ENCODE peak calls at places on chromosomes 2 and 18, in six cellular contexts. S, B, E, I, W and A are unnamed samples.

GRCh38 chr2:197028230-197028629 is 101.7 kb upstream of the PGAP1 start:
- DNase-seq in S (peak; percentile 26), B (no peak), E (no peak), I (no peak), W (no peak), A (peak; percentile 72)

GRCh38 chr2:235217814-235218213 is 266.0 kb downstream of the SH3BP4 start:
- DNase-seq in S (peak; percentile 20), B (no peak), E (no peak), I (no peak), W (no peak), A (no peak)

GRCh38 chr2:239882335-239882734 is 142.8 kb downstream of the NDUFA10 start:
- DNase-seq in S (peak; percentile 41), B (no peak), E (peak; percentile 60), I (no peak), W (peak; percentile 40), A (peak; percentile 55)

GRCh38 chr2:160345102-160345501 is 145.0 kb upstream of the ITGB6 start:
- DNase-seq in S (no peak), B (no peak), E (no peak), I (no peak), W (no peak), A (no peak)

GRCh38 chr2:127105656-127106456 is 1.1 kb downstream of the BIN1 start:
- DNase-seq in S (peak; percentile 50), B (no peak), E (no peak), I (no peak), W (no peak), A (no peak)

GRCh38 chr2:119426801-119427395 is 4.8 kb upstream of the TMEM37 start:
- DNase-seq in S (no peak), B (no peak), E (no peak), I (no peak), W (no peak), A (peak; percentile 68)

GRCh38 chr2:209505410-209505809 is 81.6 kb downstream of the MAP2 start:
- DNase-seq in S (peak; percentile 3), B (no peak), E (no peak), I (no peak), W (no peak), A (no peak)

GRCh38 chr2:184416514-184416913 is 181.8 kb upstream of the ZNF804A start:
- DNase-seq in S (no peak), B (no peak), E (no peak), I (no peak), W (no peak), A (no peak)

GRCh38 chr2:62199392-62200125 is 3.6 kb downstream of the B3GNT2 start:
- DNase-seq in S (no peak), B (no peak), E (no peak), I (no peak), W (no peak), A (no peak)

GRCh38 chr18:32771871-32772499 is 838 bp downstream of the KLHL14 start:
- DNase-seq in S (no peak), B (no peak), E (no peak), I (peak; percentile 74), W (no peak), A (no peak)

GRCh38 chr2:186558512-186559276 is 31.2 kb upstream of the ITGAV start:
- DNase-seq in S (no peak), B (no peak), E (no peak), I (no peak), W (no peak), A (no peak)

GRCh38 chr2:94872676-94873361 is 1.6 kb downstream of the TEKT4 start:
- DNase-seq in S (no peak), B (no peak), E (no peak), I (no peak), W (no peak), A (no peak)

GRCh38 chr18:54880706-54881105 is 52.4 kb downstream of the RAB27B start:
- DNase-seq in S (peak; percentile 4), B (no peak), E (no peak), I (no peak), W (no peak), A (no peak)

GRCh38 chr2:120729410-120730052 is 6.1 kb upstream of the GLI2 start:
- DNase-seq in S (peak; percentile 74), B (no peak), E (no peak), I (no peak), W (no peak), A (no peak)

GRCh38 chr2:23460228-23460627 is 75.2 kb downstream of the KLHL29 start:
- DNase-seq in S (peak; percentile 15), B (no peak), E (no peak), I (no peak), W (no peak), A (no peak)

GRCh38 chr2:167943877-167944276 is 303.5 kb downstream of the STK39 start:
- DNase-seq in S (no peak), B (no peak), E (no peak), I (no peak), W (no peak), A (no peak)

GRCh38 chr2:208096080-208096479 is 28.2 kb downstream of the CRYGD start:
- DNase-seq in S (no peak), B (no peak), E (no peak), I (no peak), W (no peak), A (no peak)

GRCh38 chr18:9869713-9870430 is 15.9 kb upstream of the TXNDC2 start:
- DNase-seq in S (peak; percentile 72), B (no peak), E (no peak), I (no peak), W (no peak), A (peak; percentile 95)

GRCh38 chr2:144237845-144238637 is 281.9 kb downstream of the ZEB2 start:
- DNase-seq in S (no peak), B (no peak), E (no peak), I (peak; percentile 1), W (no peak), A (peak; percentile 2)